ENCODE peak calls at places on chromosomes 5 and 9, in nine cellular contexts. P is stomach; K is CD8-positive, alpha-beta memory T cell; A is left cardiac atrium; C is astrocyte; E is neuronal stem cell; N is heart left ventricle; X is BE2C; R is GM23248. Q is an unnamed sample.

GRCh38 chr5:176658007-176658599 is 10.8 kb downstream of the TSPAN17 start:
- DNase-seq in N (peak), R (peak), X (peak), E (peak), A (peak), C (peak), P (peak), K (peak), Q (peak)

GRCh38 chr9:84305452-84306131 is 35.0 kb downstream of the SLC28A3 start:
- DNase-seq in A (no peak), X (no peak), N (no peak), E (no peak), R (no peak), P (no peak), K (no peak), C (no peak), Q (no peak)

GRCh38 chr9:214488-215448 is at the start of gene DOCK8:
- DNase-seq in K (peak), C (peak), P (peak), X (no peak), A (peak), E (peak), R (peak), N (peak), Q (peak)

GRCh38 chr5:19928556-19929421 is 59.2 kb downstream of the CDH18 start:
- DNase-seq in X (no peak), K (no peak), P (no peak), N (no peak), E (no peak), R (peak), A (no peak), C (peak), Q (peak)

GRCh38 chr5:121737120-121737519 is 114.6 kb upstream of the FTMT start:
- DNase-seq in K (no peak), R (no peak), A (no peak), X (no peak), N (no peak), E (no peak), P (no peak), C (no peak), Q (peak)

GRCh38 chr5:103424453-103425205 is 138.0 kb downstream of the NUDT12 start:
- DNase-seq in K (no peak), P (no peak), N (no peak), X (no peak), E (no peak), R (peak), A (no peak), C (peak), Q (peak)

GRCh38 chr5:174310243-174310642 is 264.7 kb downstream of the NSG2 start:
- DNase-seq in K (no peak), A (no peak), C (no peak), N (no peak), R (no peak), X (no peak), P (no peak), E (no peak), Q (no peak)

GRCh38 chr5:111447822-111448221 is 64.5 kb downstream of the STARD4 start:
- DNase-seq in K (no peak), C (no peak), A (no peak), R (no peak), E (peak), X (no peak), P (no peak), N (no peak), Q (no peak)

GRCh38 chr9:38318755-38319495 is 73.6 kb upstream of the ALDH1B1 start:
- DNase-seq in E (no peak), C (no peak), N (no peak), A (no peak), X (peak), P (no peak), R (peak), K (no peak), Q (peak)